ENCODE peak calls at places on chromosomes 12 and 14, in five cellular contexts. T is SK-N-DZ; E is activated CD4-positive, CD25-positive, alpha-beta regulatory T cell treated with anti-CD3 and anti-CD28 coated beads, Interleukin-2, amount 50 U/mL, for 16 hours; Y is astrocyte of the spinal cord; R is CD4-positive, CD25-positive, alpha-beta regulatory T cell. O is an unnamed sample.

GRCh38 chr12:62597253-62597652 is 130.6 kb downstream of the MON2 start:
- DNase-seq in T (no peak), E (no peak), Y (no peak), R (no peak), O (no peak)

GRCh38 chr14:86527312-86527711 is 997.4 kb downstream of the FLRT2 start:
- DNase-seq in T (no peak), E (no peak), Y (no peak), R (no peak), O (no peak)

GRCh38 chr12:1365703-1366102 is 228.7 kb downstream of the FBXL14 start:
- DNase-seq in T (no peak), E (no peak), Y (no peak), R (no peak), O (no peak)

GRCh38 chr12:120406553-120406952 is 31.4 kb upstream of the COX6A1 start:
- DNase-seq in T (no peak), E (no peak), Y (no peak), R (no peak), O (no peak)

GRCh38 chr12:62861586-62861985 is 73.4 kb downstream of the PPM1H start:
- DNase-seq in T (no peak), E (no peak), Y (no peak), R (no peak), O (no peak)

GRCh38 chr14:104093366-104094055 is 8.0 kb downstream of the ASPG start:
- DNase-seq in T (no peak), E (no peak), Y (no peak), R (no peak), O (no peak)

GRCh38 chr14:92430686-92431085 is 82.9 kb upstream of the RIN3 start:
- DNase-seq in T (no peak), E (no peak), Y (no peak), R (no peak), O (no peak)

GRCh38 chr14:64337901-64338615 is 43.9 kb upstream of the ESR2 start:
- DNase-seq in T (peak), E (peak), Y (peak), R (no peak), O (no peak)

GRCh38 chr12:128578045-128578444 is 245.7 kb downstream of the SLC15A4 start:
- DNase-seq in T (no peak), E (no peak), Y (no peak), R (no peak), O (no peak)

GRCh38 chr12:26374934-26375333 is 179.6 kb downstream of the SSPN start:
- DNase-seq in T (no peak), E (no peak), Y (peak), R (no peak), O (no peak)

O was measured in effector memory CD4-positive, alpha-beta T cell.